ENCODE peak calls at places on chromosomes 4 and X, in four cellular contexts. E, L, U and T are unnamed samples.

GRCh38 chr4:151313306-151314028 is 11.9 kb downstream of the SH3D19 start:
- DNase-seq in E (no peak), U (no peak), L (no peak), T (no peak)

GRCh38 chr4:173332021-173332487 is 2.1 kb downstream of the HMGB2 start:
- DNase-seq in L (no peak), E (no peak), U (peak; percentile 47), T (no peak)

GRCh38 chr4:15882675-15883086 is 55.9 kb downstream of the FGFBP1 start:
- DNase-seq in U (peak; percentile 89), E (peak; percentile 47), L (peak; percentile 39), T (no peak)

GRCh38 chr4:106021737-106022410 is 126.6 kb downstream of the NPNT start:
- DNase-seq in E (no peak), L (no peak), U (peak; percentile 9), T (no peak)

GRCh38 chrX:24423960-24424359 is 41.1 kb upstream of the PDK3 start:
- DNase-seq in E (no peak), U (no peak), L (no peak), T (no peak)

GRCh38 chrX:100410083-100410590 is at the start of gene PCDH19:
- DNase-seq in E (peak; percentile 77), U (no peak), L (peak; percentile 54), T (peak; percentile 58)

GRCh38 chrX:126165721-126166401 is at the start of gene DCAF12L2:
- DNase-seq in U (peak; percentile 1), L (no peak), E (peak; percentile 68), T (peak; percentile 11)

GRCh38 chrX:55109304-55109703 is 20.5 kb downstream of the PAGE2 start:
- DNase-seq in E (no peak), U (no peak), L (no peak), T (no peak)

GRCh38 chr4:574346-575161 is 1.5 kb downstream of the TMEM271 start:
- DNase-seq in U (no peak), L (no peak), E (no peak), T (no peak)

GRCh38 chr4:7202391-7202790 is 10.1 kb downstream of the SORCS2 start:
- DNase-seq in E (no peak), L (no peak), U (no peak), T (no peak)

GRCh38 chr4:78331965-78332364 is 219.6 kb upstream of the ANXA3 start:
- DNase-seq in U (no peak), E (no peak), L (no peak), T (no peak)

GRCh38 chr4:108702960-108703359 is 52.6 kb downstream of the OSTC start:
- DNase-seq in L (no peak), E (no peak), U (no peak), T (no peak)

GRCh38 chrX:112888916-112889315 is 48.3 kb upstream of the AMOT start:
- DNase-seq in U (no peak), E (no peak), L (no peak), T (no peak)

GRCh38 chr4:109134921-109135320 is 167.5 kb downstream of the COL25A1 start:
- DNase-seq in E (no peak), U (no peak), L (no peak), T (no peak)

GRCh38 chrX:46954716-46955115 is 42.5 kb downstream of the JADE3 start:
- DNase-seq in U (no peak), E (no peak), L (no peak), T (no peak)

GRCh38 chrX:156008915-156009314 is 11.4 kb downstream of the IL9R start:
- DNase-seq in E (no peak), L (no peak), U (no peak), T (no peak)
- TF ChIP-seq POLR2A in E (no peak), L (no peak), U (no peak), T (no peak)

DNA sequence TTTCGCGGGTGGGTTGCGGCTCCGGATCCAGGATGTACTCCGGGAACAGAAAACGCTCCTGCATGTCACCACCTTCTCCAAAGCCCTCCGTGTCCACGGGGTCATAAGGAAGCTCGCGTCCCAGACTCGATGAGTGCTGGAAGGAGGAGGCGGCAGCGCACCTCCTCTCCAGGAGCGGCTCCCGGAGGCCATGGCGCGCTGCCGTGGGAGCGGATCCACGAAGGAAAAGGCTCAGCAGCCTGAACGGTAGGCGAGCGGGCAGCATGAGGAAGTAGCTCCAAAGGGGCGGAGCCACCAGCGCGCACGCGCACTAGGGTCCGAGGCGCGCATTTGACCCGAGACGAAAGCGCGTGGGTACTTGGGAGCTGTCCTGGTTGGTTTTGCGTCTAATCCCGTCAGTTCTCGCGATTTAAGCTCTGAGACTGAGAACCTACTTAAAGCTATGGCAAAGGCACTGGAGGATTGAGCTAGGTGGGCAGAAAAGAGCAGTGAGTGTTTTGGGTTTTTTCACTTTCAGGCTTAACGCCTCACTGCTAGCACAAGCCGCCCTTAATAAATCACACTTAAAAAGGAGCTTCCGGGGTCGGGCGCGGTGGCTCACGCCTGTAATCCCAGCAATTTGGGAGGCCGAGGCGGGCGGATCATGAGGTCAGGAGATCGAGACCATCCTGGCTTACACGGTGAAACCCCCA is at the start of gene NOA1:
- DNase-seq in E (peak; percentile 99), L (peak; percentile 99), U (peak; percentile 99), T (peak; percentile 97)
- TF ChIP-seq POLR2A in E (no peak), L (no peak), U (peak; percentile 78), T (peak; percentile 75)

GRCh38 chr4:98930311-98930865 is 1.5 kb upstream of the EIF4E start:
- DNase-seq in E (no peak), U (peak; percentile 12), L (no peak), T (no peak)

GRCh38 chr4:98928505-98929340 is at the start of gene EIF4E:
- DNase-seq in U (peak; percentile 98), L (peak; percentile 98), E (peak; percentile 97), T (peak; percentile 99)

GRCh38 chr4:98929341-98930267 is 671 bp upstream of the EIF4E start:
- DNase-seq in E (peak; percentile 49), L (peak; percentile 71), U (peak; percentile 81), T (peak; percentile 69)

GRCh38 chr4:98932539-98932938 is 3.6 kb upstream of the EIF4E start:
- DNase-seq in L (no peak), U (peak; percentile 36), E (no peak), T (no peak)

DNA sequence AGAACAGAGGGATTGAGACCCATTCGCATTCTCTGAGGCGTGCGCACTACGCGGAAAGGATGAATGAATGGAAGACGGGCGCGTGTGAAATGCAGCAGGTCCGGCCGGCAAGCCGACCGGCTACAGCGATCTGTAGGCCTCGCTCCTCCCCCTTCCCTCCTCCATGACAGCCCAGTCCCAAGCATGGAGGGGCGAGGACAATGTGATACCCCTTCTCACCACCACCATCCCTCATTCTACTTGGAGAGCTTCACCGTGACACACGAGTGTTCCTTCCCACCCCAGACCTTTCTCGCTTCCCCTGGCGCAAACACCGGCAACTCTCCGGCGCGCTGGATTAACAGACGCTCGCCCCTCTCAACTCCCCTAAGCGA is 815 bp downstream of the EIF4E start:
- DNase-seq in U (peak; percentile 90), L (peak; percentile 65), E (peak; percentile 93), T (peak; percentile 75)
- TF ChIP-seq POLR2A in U (peak; percentile 33), L (no peak), E (no peak), T (no peak)

GRCh38 chr4:140236649-140237160 is 82.7 kb upstream of the MAML3 start:
- DNase-seq in U (no peak), E (no peak), L (no peak), T (no peak)

GRCh38 chr4:140237616-140238352 is 83.8 kb upstream of the MAML3 start:
- DNase-seq in U (peak; percentile 83), E (peak; percentile 78), L (peak; percentile 70), T (peak; percentile 57)

GRCh38 chr4:140240237-140240636 is 86.3 kb upstream of the MAML3 start:
- DNase-seq in L (no peak), E (no peak), U (no peak), T (no peak)

GRCh38 chr4:140239311-140239710 is 85.3 kb upstream of the MAML3 start:
- DNase-seq in E (no peak), U (no peak), L (no peak), T (no peak)

DNA sequence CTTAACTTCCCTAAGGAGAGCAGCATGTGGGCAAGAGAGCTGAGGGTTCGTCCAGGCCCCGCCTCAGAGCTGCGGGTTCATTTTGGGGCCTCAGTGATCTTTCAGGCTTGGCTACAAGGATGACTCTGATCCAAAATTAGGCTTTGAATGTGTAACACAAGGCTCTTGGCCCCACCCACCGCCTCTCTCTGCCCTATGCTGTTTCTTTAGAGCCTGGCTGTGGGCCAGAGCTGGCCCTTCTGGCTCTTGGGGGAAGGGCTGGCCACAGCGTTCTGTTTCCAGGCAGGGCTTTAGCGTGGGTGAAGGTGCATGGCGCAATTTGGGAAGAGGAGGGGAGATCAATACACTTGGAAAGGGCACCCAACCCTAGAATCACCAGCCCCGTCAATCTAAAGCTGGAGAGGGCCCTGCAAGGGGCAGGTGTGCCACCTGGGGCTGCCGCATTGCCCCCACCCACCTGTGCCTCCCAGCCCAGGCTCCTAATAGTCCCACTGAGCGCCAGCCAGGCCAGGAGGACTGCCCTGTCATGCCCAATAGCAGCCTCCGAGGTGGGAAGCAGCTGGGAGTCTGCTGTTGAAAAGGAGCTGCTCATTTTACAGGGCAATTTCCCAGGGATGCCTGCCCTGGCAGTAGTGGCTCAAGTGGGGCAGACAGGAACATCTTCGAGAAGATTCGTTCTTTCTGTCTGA is 84.5 kb upstream of the MAML3 start:
- DNase-seq in U (peak; percentile 58), L (peak; percentile 85), E (peak; percentile 86), T (peak; percentile 97)
- TF ChIP-seq POLR2A in U (no peak), L (no peak), E (no peak), T (peak; percentile 53)

DNA sequence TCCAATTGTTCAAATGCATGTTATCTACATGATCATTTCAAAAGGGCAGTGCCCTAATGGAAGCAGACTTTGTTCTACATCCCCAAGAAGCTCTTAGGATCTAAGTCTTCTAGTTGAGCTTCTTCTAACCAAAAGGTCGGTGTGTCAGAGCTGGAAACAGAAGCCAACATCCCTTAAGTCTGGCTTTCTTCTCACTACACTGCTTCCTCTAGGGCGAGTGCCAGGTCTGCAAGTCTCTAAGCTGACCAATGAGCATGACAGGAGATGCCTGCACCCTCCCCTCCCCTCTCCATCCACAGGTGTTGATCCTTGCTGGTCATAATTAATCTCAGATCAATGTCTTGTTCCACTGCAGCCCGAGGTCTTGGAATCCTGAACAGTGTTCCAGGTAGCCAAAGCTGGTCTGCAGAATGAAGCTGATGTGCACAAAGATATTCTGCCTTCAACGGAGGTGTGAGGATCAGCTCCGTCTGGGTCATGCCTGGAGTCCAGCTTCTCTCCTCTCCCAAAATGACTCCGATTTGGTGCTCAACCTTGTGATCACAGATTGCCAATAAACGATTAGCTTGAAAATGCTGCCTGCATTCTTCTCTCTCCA is 44.1 kb downstream of the WDR1 start:
- DNase-seq in U (no peak), L (no peak), E (peak; percentile 13), T (peak; percentile 19)
- TF ChIP-seq POLR2A in U (no peak), L (no peak), E (no peak), T (no peak)

GRCh38 chr4:55854132-55854531 is 684 bp downstream of the EXOC1 start:
- DNase-seq in E (no peak), U (peak; percentile 30), L (no peak), T (no peak)

GRCh38 chr4:55851885-55852284 is 1.6 kb upstream of the EXOC1 start:
- DNase-seq in L (no peak), U (no peak), E (no peak), T (no peak)

GRCh38 chr4:55857586-55857985 is 4.1 kb downstream of the EXOC1 start:
- DNase-seq in E (no peak), L (no peak), U (no peak), T (no peak)

GRCh38 chr4:55849724-55850123 is 3.7 kb upstream of the EXOC1 start:
- DNase-seq in L (no peak), E (no peak), U (no peak), T (no peak)

GRCh38 chr4:55853484-55854046 is at the start of gene EXOC1:
- DNase-seq in U (peak; percentile 97), L (peak; percentile 99), E (peak; percentile 99), T (peak; percentile 97)
- TF ChIP-seq POLR2A in U (peak; percentile 80), L (no peak), E (no peak), T (peak; percentile 45)